ENCODE peak calls at places on chromosomes 1 and 21, in nine cellular contexts. D, K, Y, H, T, R, S, C and O are unnamed samples.

GRCh38 chr1:67947114-67947513 is 103.3 kb downstream of the DIRAS3 start:
- DNase-seq in K (no peak), D (no peak), S (no peak), Y (no peak), H (no peak), R (no peak), T (no peak), C (peak), O (no peak)

GRCh38 chr21:29182674-29183073 is 52.2 kb downstream of the MAP3K7CL start:
- DNase-seq in C (no peak), T (no peak), D (peak), H (no peak), K (no peak), S (peak), Y (no peak), R (no peak), O (no peak)

GRCh38 chr1:60130703-60131102 is 57.1 kb upstream of the C1orf87 start:
- DNase-seq in H (no peak), C (no peak), Y (no peak), D (no peak), T (peak), K (no peak), R (peak), S (no peak), O (peak)

GRCh38 chr1:246748867-246749266 is 24.7 kb downstream of the SCCPDH start:
- DNase-seq in C (no peak), Y (no peak), S (peak), K (no peak), R (no peak), H (no peak), T (peak), D (peak), O (no peak)

GRCh38 chr1:184545601-184546000 is 158.8 kb downstream of the C1orf21 start:
- DNase-seq in H (no peak), K (no peak), S (peak), T (peak), C (no peak), D (peak), Y (no peak), R (peak), O (peak)

GRCh38 chr1:229139320-229139719 is 131.6 kb upstream of the RAB4A start:
- DNase-seq in T (no peak), C (no peak), H (no peak), R (no peak), Y (no peak), D (no peak), K (no peak), S (no peak), O (no peak)

GRCh38 chr1:183023146-183023600 is at the start of gene LAMC1:
- DNase-seq in C (peak), S (no peak), D (peak), K (no peak), Y (peak), H (peak), R (peak), T (peak), O (peak)

GRCh38 chr1:912740-913301 is 10.9 kb upstream of the SAMD11 start:
- DNase-seq in T (peak), S (peak), D (peak), K (no peak), C (peak), R (peak), Y (peak), H (peak), O (no peak)

GRCh38 chr1:22826630-22827580 is 116.3 kb downstream of the EPHB2 start:
- DNase-seq in D (peak), T (peak), H (no peak), S (no peak), R (no peak), C (peak), Y (peak), K (no peak), O (peak)

GRCh38 chr1:150162862-150163706 is 13.4 kb downstream of the PLEKHO1 start:
- DNase-seq in D (peak), K (no peak), R (peak), S (peak), C (peak), H (peak), Y (peak), T (peak), O (peak)

GRCh38 chr1:150164224-150164623 is 14.5 kb downstream of the PLEKHO1 start:
- DNase-seq in C (peak), R (no peak), S (no peak), H (no peak), D (no peak), Y (no peak), T (no peak), K (no peak), O (no peak)

GRCh38 chr1:150160964-150161626 is 11.4 kb downstream of the PLEKHO1 start:
- DNase-seq in D (no peak), S (no peak), H (no peak), R (no peak), T (no peak), K (no peak), Y (no peak), C (no peak), O (no peak)

GRCh38 chr1:150161747-150162581 is 12.2 kb downstream of the PLEKHO1 start:
- DNase-seq in H (peak), K (no peak), C (no peak), Y (no peak), S (no peak), T (peak), D (no peak), R (no peak), O (no peak)

GRCh38 chr1:150162582-150162861 is 12.8 kb downstream of the PLEKHO1 start:
- DNase-seq in Y (no peak), T (no peak), R (no peak), K (no peak), H (no peak), S (no peak), D (no peak), C (no peak), O (no peak)
- H3K4me3 ChIP-seq in Y (peak), T (peak), R (peak), K (no peak), H (peak), S (peak), D (no peak), C (peak), O (peak)

GRCh38 chr1:19310720-19311502 is 1.0 kb downstream of the AKR7A2 start:
- DNase-seq in Y (no peak), H (no peak), C (no peak), K (no peak), D (peak), S (no peak), T (no peak), R (no peak), O (peak)

GRCh38 chr1:19307804-19308508 is 4.0 kb downstream of the AKR7A2 start:
- DNase-seq in C (no peak), S (no peak), H (no peak), K (no peak), Y (no peak), D (no peak), T (no peak), R (no peak), O (no peak)

GRCh38 chr1:19310061-19310460 is 1.9 kb downstream of the AKR7A2 start:
- DNase-seq in S (no peak), C (no peak), R (peak), D (peak), T (no peak), K (no peak), Y (no peak), H (no peak), O (peak)

GRCh38 chr1:19308509-19308907 is 3.4 kb downstream of the AKR7A2 start:
- DNase-seq in K (no peak), R (no peak), H (no peak), D (no peak), T (no peak), C (no peak), Y (no peak), S (no peak), O (no peak)

DNA sequence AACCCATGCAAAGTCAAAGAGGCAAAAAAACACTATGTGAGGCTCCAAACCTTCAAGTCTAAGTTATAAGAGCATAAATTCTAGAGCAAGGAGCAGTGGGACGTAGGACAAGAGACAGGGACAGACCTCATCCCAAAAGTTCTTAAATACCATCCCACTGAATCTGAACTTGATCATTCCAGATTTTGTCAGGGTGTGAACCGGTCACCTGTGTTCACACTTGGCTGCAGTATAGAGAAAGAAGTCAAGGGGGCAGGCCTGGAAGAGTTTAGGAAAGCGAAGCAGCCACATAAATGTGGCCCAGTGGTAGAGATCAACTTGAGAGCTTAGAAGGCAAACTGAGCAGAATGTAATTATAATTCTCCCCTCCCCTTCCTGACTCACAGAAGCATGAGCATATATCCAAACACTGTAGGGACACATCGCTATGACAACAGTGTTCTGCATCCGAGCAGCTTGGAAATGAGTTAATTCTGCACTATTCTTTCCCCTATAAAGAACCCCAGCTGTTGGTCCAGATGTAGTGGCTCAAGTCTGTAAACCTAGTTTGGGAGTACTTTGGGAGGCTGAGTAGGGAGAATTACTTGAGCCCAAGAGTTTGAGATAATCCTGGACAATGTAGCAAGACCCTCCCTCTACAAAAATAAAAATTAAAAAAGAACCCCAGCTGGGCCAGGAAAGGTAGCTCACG is 2.7 kb downstream of the AKR7A2 start:
- DNase-seq in C (no peak), H (peak), R (peak), K (no peak), S (no peak), D (peak), Y (no peak), T (peak), O (peak)
- H3K4me3 ChIP-seq in C (no peak), H (no peak), R (no peak), K (no peak), S (no peak), D (no peak), Y (no peak), T (no peak), O (no peak)

GRCh38 chr1:47981664-47982350 is 15.4 kb downstream of the TRABD2B start:
- DNase-seq in S (no peak), D (no peak), H (no peak), C (no peak), R (no peak), T (no peak), Y (no peak), K (no peak), O (no peak)

GRCh38 chr1:47986741-47987140 is 10.4 kb downstream of the TRABD2B start:
- DNase-seq in Y (peak), C (peak), H (peak), T (no peak), D (no peak), S (no peak), K (no peak), R (no peak), O (peak)

GRCh38 chr1:47983677-47984076 is 13.5 kb downstream of the TRABD2B start:
- DNase-seq in C (no peak), K (no peak), R (no peak), S (no peak), T (no peak), D (no peak), Y (no peak), H (no peak), O (no peak)

GRCh38 chr1:47985001-47985400 is 12.2 kb downstream of the TRABD2B start:
- DNase-seq in R (no peak), Y (no peak), H (no peak), D (no peak), S (no peak), K (no peak), C (no peak), T (no peak), O (no peak)

DNA sequence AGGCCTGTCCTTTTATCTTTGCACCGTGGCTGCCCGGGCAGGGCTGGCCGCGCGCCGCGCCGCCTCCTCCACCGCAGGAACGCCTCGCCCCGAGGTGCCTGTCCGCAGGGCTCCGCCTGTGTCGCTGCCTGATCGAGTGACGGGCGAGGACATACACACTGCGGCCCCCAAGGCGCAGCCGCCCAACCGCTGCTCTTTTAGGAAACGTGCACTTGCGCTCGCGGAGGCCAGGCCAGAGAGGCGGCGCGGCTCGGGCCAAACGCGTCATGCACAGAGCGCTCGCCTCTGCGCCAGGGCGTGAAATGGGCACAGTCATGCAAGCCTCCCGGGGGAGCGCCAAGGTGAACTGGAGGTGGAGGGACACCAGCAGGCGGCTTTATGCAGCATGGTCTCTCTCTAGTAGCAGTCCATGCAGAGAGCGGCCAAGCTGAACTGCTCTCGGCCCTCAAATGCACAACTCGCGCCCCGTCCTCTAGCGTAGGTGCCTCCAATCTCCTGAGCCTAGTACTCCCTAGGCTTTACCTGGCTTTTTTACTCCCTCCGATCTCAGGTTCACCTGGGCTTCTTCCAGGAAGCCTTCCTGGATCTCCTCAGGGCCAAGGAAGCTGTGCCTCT is 12.9 kb downstream of the TRABD2B start:
- DNase-seq in D (no peak), H (no peak), Y (no peak), K (no peak), C (peak), S (no peak), T (no peak), R (no peak), O (no peak)
- H3K4me3 ChIP-seq in D (peak), H (no peak), Y (no peak), K (no peak), C (no peak), S (peak), T (no peak), R (no peak), O (no peak)

GRCh38 chr1:109668123-109668800 is 405 bp downstream of the GSTM2 start:
- DNase-seq in D (no peak), S (no peak), C (peak), T (no peak), Y (no peak), K (no peak), H (peak), R (no peak), O (no peak)
- H3K4me3 ChIP-seq in D (peak), S (peak), C (peak), T (peak), Y (peak), K (peak), H (peak), R (peak), O (peak)